ENCODE peak calls at places on chromosomes 4 and X, in seven cellular contexts. One of them, this sample, is unnamed.

GRCh38 chr4:52199574-52200338 is 148.7 kb downstream of the SPATA18 start:
- DNase-seq in CD4-positive, alpha-beta T cell: no peak
- DNase-seq in NCI-H1417: no peak
- DNase-seq in HEK293T: no peak
- DNase-seq in astrocyte of the hippocampus: peak; percentile 40
- DNase-seq in dermis blood vessel endothelial cell: no peak
- DNase-seq in activated naive CD8-positive, alpha-beta T cell treated with anti-CD3 and anti-CD28 coated beads for 36 hours: no peak
- DNase-seq in this sample: no peak

GRCh38 chr4:153204247-153205027 is at the start of gene TRIM2:
- DNase-seq in CD4-positive, alpha-beta T cell: no peak
- DNase-seq in NCI-H1417: peak; percentile 42
- DNase-seq in HEK293T: peak; percentile 56
- DNase-seq in astrocyte of the hippocampus: peak; percentile 84
- DNase-seq in dermis blood vessel endothelial cell: peak; percentile 40
- DNase-seq in activated naive CD8-positive, alpha-beta T cell treated with anti-CD3 and anti-CD28 coated beads for 36 hours: no peak
- DNase-seq in this sample: no peak

GRCh38 chr4:54281060-54281781 is 52.1 kb downstream of the PDGFRA start:
- DNase-seq in CD4-positive, alpha-beta T cell: no peak
- DNase-seq in NCI-H1417: no peak
- DNase-seq in HEK293T: no peak
- DNase-seq in astrocyte of the hippocampus: peak; percentile 97
- DNase-seq in dermis blood vessel endothelial cell: peak; percentile 97
- DNase-seq in activated naive CD8-positive, alpha-beta T cell treated with anti-CD3 and anti-CD28 coated beads for 36 hours: no peak
- DNase-seq in this sample: no peak

GRCh38 chr4:188399834-188400233 is 260.6 kb downstream of the TRIML1 start:
- DNase-seq in CD4-positive, alpha-beta T cell: no peak
- DNase-seq in NCI-H1417: no peak
- DNase-seq in HEK293T: no peak
- DNase-seq in astrocyte of the hippocampus: no peak
- DNase-seq in dermis blood vessel endothelial cell: no peak
- DNase-seq in activated naive CD8-positive, alpha-beta T cell treated with anti-CD3 and anti-CD28 coated beads for 36 hours: no peak
- DNase-seq in this sample: no peak

GRCh38 chr4:64205376-64205775 is 203.9 kb downstream of the TECRL start:
- DNase-seq in CD4-positive, alpha-beta T cell: no peak
- DNase-seq in NCI-H1417: no peak
- DNase-seq in HEK293T: no peak
- DNase-seq in astrocyte of the hippocampus: no peak
- DNase-seq in dermis blood vessel endothelial cell: no peak
- DNase-seq in activated naive CD8-positive, alpha-beta T cell treated with anti-CD3 and anti-CD28 coated beads for 36 hours: no peak
- DNase-seq in this sample: no peak

GRCh38 chrX:101287402-101287801 is 3.7 kb downstream of the TAF7L start:
- DNase-seq in CD4-positive, alpha-beta T cell: no peak
- DNase-seq in NCI-H1417: peak; percentile 15
- DNase-seq in HEK293T: peak; percentile 45
- DNase-seq in astrocyte of the hippocampus: peak; percentile 56
- DNase-seq in dermis blood vessel endothelial cell: peak; percentile 64
- DNase-seq in activated naive CD8-positive, alpha-beta T cell treated with anti-CD3 and anti-CD28 coated beads for 36 hours: no peak
- DNase-seq in this sample: peak; percentile 5

GRCh38 chrX:48883729-48884128 is 13.8 kb downstream of the TIMM17B start:
- DNase-seq in CD4-positive, alpha-beta T cell: no peak
- DNase-seq in NCI-H1417: no peak
- DNase-seq in HEK293T: no peak
- DNase-seq in astrocyte of the hippocampus: no peak
- DNase-seq in dermis blood vessel endothelial cell: no peak
- DNase-seq in activated naive CD8-positive, alpha-beta T cell treated with anti-CD3 and anti-CD28 coated beads for 36 hours: no peak
- DNase-seq in this sample: no peak

GRCh38 chr4:16745009-16745408 is 153.4 kb downstream of the LDB2 start:
- DNase-seq in CD4-positive, alpha-beta T cell: no peak
- DNase-seq in NCI-H1417: no peak
- DNase-seq in HEK293T: no peak
- DNase-seq in astrocyte of the hippocampus: peak; percentile 78
- DNase-seq in dermis blood vessel endothelial cell: no peak
- DNase-seq in activated naive CD8-positive, alpha-beta T cell treated with anti-CD3 and anti-CD28 coated beads for 36 hours: no peak
- DNase-seq in this sample: no peak

GRCh38 chr4:20443406-20443805 is 191.7 kb downstream of the SLIT2 start:
- DNase-seq in CD4-positive, alpha-beta T cell: no peak
- DNase-seq in NCI-H1417: no peak
- DNase-seq in HEK293T: no peak
- DNase-seq in astrocyte of the hippocampus: no peak
- DNase-seq in dermis blood vessel endothelial cell: no peak
- DNase-seq in activated naive CD8-positive, alpha-beta T cell treated with anti-CD3 and anti-CD28 coated beads for 36 hours: no peak
- DNase-seq in this sample: no peak

GRCh38 chrX:30822068-30822671 is 66.9 kb downstream of the TAB3 start:
- DNase-seq in CD4-positive, alpha-beta T cell: no peak
- DNase-seq in NCI-H1417: no peak
- DNase-seq in HEK293T: no peak
- DNase-seq in astrocyte of the hippocampus: no peak
- DNase-seq in dermis blood vessel endothelial cell: no peak
- DNase-seq in activated naive CD8-positive, alpha-beta T cell treated with anti-CD3 and anti-CD28 coated beads for 36 hours: no peak
- DNase-seq in this sample: no peak

GRCh38 chrX:10296581-10296980 is 139.8 kb downstream of the CLCN4 start:
- DNase-seq in CD4-positive, alpha-beta T cell: no peak
- DNase-seq in NCI-H1417: no peak
- DNase-seq in HEK293T: no peak
- DNase-seq in astrocyte of the hippocampus: peak; percentile 84
- DNase-seq in dermis blood vessel endothelial cell: no peak
- DNase-seq in activated naive CD8-positive, alpha-beta T cell treated with anti-CD3 and anti-CD28 coated beads for 36 hours: no peak
- DNase-seq in this sample: no peak

GRCh38 chr4:127141857-127142256 is 490.9 kb upstream of the INTU start:
- DNase-seq in CD4-positive, alpha-beta T cell: no peak
- DNase-seq in NCI-H1417: no peak
- DNase-seq in HEK293T: no peak
- DNase-seq in astrocyte of the hippocampus: peak; percentile 8
- DNase-seq in dermis blood vessel endothelial cell: no peak
- DNase-seq in activated naive CD8-positive, alpha-beta T cell treated with anti-CD3 and anti-CD28 coated beads for 36 hours: no peak
- DNase-seq in this sample: no peak

GRCh38 chr4:180560896-180561295 is 1682.3 kb upstream of the TENM3 start:
- DNase-seq in CD4-positive, alpha-beta T cell: no peak
- DNase-seq in NCI-H1417: no peak
- DNase-seq in HEK293T: no peak
- DNase-seq in astrocyte of the hippocampus: peak; percentile 64
- DNase-seq in dermis blood vessel endothelial cell: no peak
- DNase-seq in activated naive CD8-positive, alpha-beta T cell treated with anti-CD3 and anti-CD28 coated beads for 36 hours: no peak
- DNase-seq in this sample: no peak

GRCh38 chr4:89661490-89661889 is 175.5 kb downstream of the SNCA start:
- DNase-seq in CD4-positive, alpha-beta T cell: no peak
- DNase-seq in NCI-H1417: no peak
- DNase-seq in HEK293T: no peak
- DNase-seq in astrocyte of the hippocampus: peak; percentile 77
- DNase-seq in dermis blood vessel endothelial cell: peak; percentile 47
- DNase-seq in activated naive CD8-positive, alpha-beta T cell treated with anti-CD3 and anti-CD28 coated beads for 36 hours: no peak
- DNase-seq in this sample: no peak

GRCh38 chrX:101977091-101977490 is 45.3 kb upstream of the ZMAT1 start:
- DNase-seq in CD4-positive, alpha-beta T cell: no peak
- DNase-seq in NCI-H1417: no peak
- DNase-seq in HEK293T: no peak
- DNase-seq in astrocyte of the hippocampus: no peak
- DNase-seq in dermis blood vessel endothelial cell: peak; percentile 0
- DNase-seq in activated naive CD8-positive, alpha-beta T cell treated with anti-CD3 and anti-CD28 coated beads for 36 hours: no peak
- DNase-seq in this sample: no peak

GRCh38 chr4:150212927-150213326 is 134.7 kb downstream of the DCLK2 start:
- DNase-seq in CD4-positive, alpha-beta T cell: no peak
- DNase-seq in NCI-H1417: no peak
- DNase-seq in HEK293T: no peak
- DNase-seq in astrocyte of the hippocampus: no peak
- DNase-seq in dermis blood vessel endothelial cell: no peak
- DNase-seq in activated naive CD8-positive, alpha-beta T cell treated with anti-CD3 and anti-CD28 coated beads for 36 hours: no peak
- DNase-seq in this sample: no peak

GRCh38 chrX:40877869-40878268 is 142.5 kb upstream of the MED14 start:
- DNase-seq in CD4-positive, alpha-beta T cell: no peak
- DNase-seq in NCI-H1417: no peak
- DNase-seq in HEK293T: no peak
- DNase-seq in astrocyte of the hippocampus: no peak
- DNase-seq in dermis blood vessel endothelial cell: peak; percentile 47
- DNase-seq in activated naive CD8-positive, alpha-beta T cell treated with anti-CD3 and anti-CD28 coated beads for 36 hours: no peak
- DNase-seq in this sample: no peak

GRCh38 chrX:2351999-2352995 is 148.5 kb downstream of the DHRSX start:
- DNase-seq in CD4-positive, alpha-beta T cell: no peak
- DNase-seq in NCI-H1417: no peak
- DNase-seq in HEK293T: no peak
- DNase-seq in astrocyte of the hippocampus: peak; percentile 92
- DNase-seq in dermis blood vessel endothelial cell: peak; percentile 53
- DNase-seq in activated naive CD8-positive, alpha-beta T cell treated with anti-CD3 and anti-CD28 coated beads for 36 hours: no peak
- DNase-seq in this sample: no peak

GRCh38 chr4:53601251-53601764 is 10.0 kb upstream of the LNX1 start:
- DNase-seq in CD4-positive, alpha-beta T cell: no peak
- DNase-seq in NCI-H1417: peak; percentile 58
- DNase-seq in HEK293T: peak; percentile 40
- DNase-seq in astrocyte of the hippocampus: no peak
- DNase-seq in dermis blood vessel endothelial cell: peak; percentile 63
- DNase-seq in activated naive CD8-positive, alpha-beta T cell treated with anti-CD3 and anti-CD28 coated beads for 36 hours: no peak
- DNase-seq in this sample: no peak

GRCh38 chr4:6907658-6908191 is 1.9 kb upstream of the TBC1D14 start:
- DNase-seq in CD4-positive, alpha-beta T cell: no peak
- DNase-seq in NCI-H1417: peak; percentile 19
- DNase-seq in HEK293T: peak; percentile 41
- DNase-seq in astrocyte of the hippocampus: peak; percentile 56
- DNase-seq in dermis blood vessel endothelial cell: peak; percentile 58
- DNase-seq in activated naive CD8-positive, alpha-beta T cell treated with anti-CD3 and anti-CD28 coated beads for 36 hours: no peak
- DNase-seq in this sample: no peak

GRCh38 chr4:185920171-185920570 is 108.2 kb upstream of the SORBS2 start:
- DNase-seq in CD4-positive, alpha-beta T cell: no peak
- DNase-seq in NCI-H1417: no peak
- DNase-seq in HEK293T: no peak
- DNase-seq in astrocyte of the hippocampus: no peak
- DNase-seq in dermis blood vessel endothelial cell: no peak
- DNase-seq in activated naive CD8-positive, alpha-beta T cell treated with anti-CD3 and anti-CD28 coated beads for 36 hours: no peak
- DNase-seq in this sample: no peak

GRCh38 chrX:134849390-134849789 is 141.4 kb upstream of the SMIM10 start:
- DNase-seq in CD4-positive, alpha-beta T cell: no peak
- DNase-seq in NCI-H1417: no peak
- DNase-seq in HEK293T: no peak
- DNase-seq in astrocyte of the hippocampus: peak; percentile 21
- DNase-seq in dermis blood vessel endothelial cell: peak; percentile 2
- DNase-seq in activated naive CD8-positive, alpha-beta T cell treated with anti-CD3 and anti-CD28 coated beads for 36 hours: no peak
- DNase-seq in this sample: no peak

GRCh38 chr4:2251795-2252529 is 9.9 kb downstream of the MXD4 start:
- DNase-seq in CD4-positive, alpha-beta T cell: no peak
- DNase-seq in NCI-H1417: no peak
- DNase-seq in HEK293T: no peak
- DNase-seq in astrocyte of the hippocampus: no peak
- DNase-seq in dermis blood vessel endothelial cell: no peak
- DNase-seq in activated naive CD8-positive, alpha-beta T cell treated with anti-CD3 and anti-CD28 coated beads for 36 hours: no peak
- DNase-seq in this sample: no peak

GRCh38 chrX:79361192-79361870 is 5.8 kb downstream of the ITM2A start:
- DNase-seq in CD4-positive, alpha-beta T cell: no peak
- DNase-seq in NCI-H1417: no peak
- DNase-seq in HEK293T: no peak
- DNase-seq in astrocyte of the hippocampus: no peak
- DNase-seq in dermis blood vessel endothelial cell: no peak
- DNase-seq in activated naive CD8-positive, alpha-beta T cell treated with anti-CD3 and anti-CD28 coated beads for 36 hours: no peak
- DNase-seq in this sample: no peak

GRCh38 chr4:106114284-106114683 is 201.7 kb downstream of the TBCK start:
- DNase-seq in CD4-positive, alpha-beta T cell: no peak
- DNase-seq in NCI-H1417: no peak
- DNase-seq in HEK293T: no peak
- DNase-seq in astrocyte of the hippocampus: no peak
- DNase-seq in dermis blood vessel endothelial cell: no peak
- DNase-seq in activated naive CD8-positive, alpha-beta T cell treated with anti-CD3 and anti-CD28 coated beads for 36 hours: no peak
- DNase-seq in this sample: no peak

GRCh38 chr4:33940281-33940680 is 2304.0 kb downstream of the ARAP2 start:
- DNase-seq in CD4-positive, alpha-beta T cell: no peak
- DNase-seq in NCI-H1417: no peak
- DNase-seq in HEK293T: no peak
- DNase-seq in astrocyte of the hippocampus: no peak
- DNase-seq in dermis blood vessel endothelial cell: no peak
- DNase-seq in activated naive CD8-positive, alpha-beta T cell treated with anti-CD3 and anti-CD28 coated beads for 36 hours: no peak
- DNase-seq in this sample: no peak

GRCh38 chr4:48033825-48034413 is 17.3 kb downstream of the NIPAL1 start:
- DNase-seq in CD4-positive, alpha-beta T cell: peak; percentile 42
- DNase-seq in NCI-H1417: peak; percentile 18
- DNase-seq in HEK293T: peak; percentile 12
- DNase-seq in astrocyte of the hippocampus: peak; percentile 26
- DNase-seq in dermis blood vessel endothelial cell: peak; percentile 60
- DNase-seq in activated naive CD8-positive, alpha-beta T cell treated with anti-CD3 and anti-CD28 coated beads for 36 hours: peak; percentile 47
- DNase-seq in this sample: peak; percentile 50

GRCh38 chr4:7674706-7675105 is 240.0 kb upstream of the PSAPL1 start:
- DNase-seq in CD4-positive, alpha-beta T cell: no peak
- DNase-seq in NCI-H1417: no peak
- DNase-seq in HEK293T: no peak
- DNase-seq in astrocyte of the hippocampus: no peak
- DNase-seq in dermis blood vessel endothelial cell: no peak
- DNase-seq in activated naive CD8-positive, alpha-beta T cell treated with anti-CD3 and anti-CD28 coated beads for 36 hours: no peak
- DNase-seq in this sample: no peak

GRCh38 chr4:3373468-3373867 is 68.3 kb upstream of the HGFAC start:
- DNase-seq in CD4-positive, alpha-beta T cell: no peak
- DNase-seq in NCI-H1417: no peak
- DNase-seq in HEK293T: no peak
- DNase-seq in astrocyte of the hippocampus: no peak
- DNase-seq in dermis blood vessel endothelial cell: no peak
- DNase-seq in activated naive CD8-positive, alpha-beta T cell treated with anti-CD3 and anti-CD28 coated beads for 36 hours: no peak
- DNase-seq in this sample: no peak

GRCh38 chr4:147201016-147201415 is 255.4 kb upstream of the TTC29 start:
- DNase-seq in CD4-positive, alpha-beta T cell: no peak
- DNase-seq in NCI-H1417: no peak
- DNase-seq in HEK293T: no peak
- DNase-seq in astrocyte of the hippocampus: no peak
- DNase-seq in dermis blood vessel endothelial cell: no peak
- DNase-seq in activated naive CD8-positive, alpha-beta T cell treated with anti-CD3 and anti-CD28 coated beads for 36 hours: no peak
- DNase-seq in this sample: no peak

GRCh38 chrX:26262121-26262523 is 46.2 kb downstream of the MAGEB5 start:
- DNase-seq in CD4-positive, alpha-beta T cell: no peak
- DNase-seq in NCI-H1417: no peak
- DNase-seq in HEK293T: no peak
- DNase-seq in astrocyte of the hippocampus: peak; percentile 1
- DNase-seq in dermis blood vessel endothelial cell: peak; percentile 93
- DNase-seq in activated naive CD8-positive, alpha-beta T cell treated with anti-CD3 and anti-CD28 coated beads for 36 hours: no peak
- DNase-seq in this sample: no peak

GRCh38 chr4:184882276-184882675 is 56.5 kb upstream of the ACSL1 start:
- DNase-seq in CD4-positive, alpha-beta T cell: no peak
- DNase-seq in NCI-H1417: no peak
- DNase-seq in HEK293T: no peak
- DNase-seq in astrocyte of the hippocampus: no peak
- DNase-seq in dermis blood vessel endothelial cell: no peak
- DNase-seq in activated naive CD8-positive, alpha-beta T cell treated with anti-CD3 and anti-CD28 coated beads for 36 hours: no peak
- DNase-seq in this sample: no peak

GRCh38 chrX:54825716-54826428 is 18.3 kb downstream of the MAGED2 start:
- DNase-seq in CD4-positive, alpha-beta T cell: no peak
- DNase-seq in NCI-H1417: no peak
- DNase-seq in HEK293T: no peak
- DNase-seq in astrocyte of the hippocampus: no peak
- DNase-seq in dermis blood vessel endothelial cell: no peak
- DNase-seq in activated naive CD8-positive, alpha-beta T cell treated with anti-CD3 and anti-CD28 coated beads for 36 hours: no peak
- DNase-seq in this sample: no peak

This sample was measured in GDM1.